ENCODE peak calls at places on chromosomes 5 and 9, in four cellular contexts. Z is coronary artery, H is endothelial cell, M is Panc1. F is an unnamed sample.

GRCh38 chr5:164377746-164378145 is 872.3 kb downstream of the MAT2B start:
- DNase-seq in Z (no peak), H (no peak), M (no peak), F (no peak)

GRCh38 chr5:148651528-148651927 is 2.8 kb downstream of the HTR4 start:
- DNase-seq in Z (no peak), H (no peak), M (no peak), F (no peak)

GRCh38 chr5:87119588-87119987 is 148.1 kb upstream of the RASA1 start:
- DNase-seq in Z (no peak), H (no peak), M (no peak), F (no peak)

GRCh38 chr5:153883829-153884228 is 154.9 kb downstream of the FAM114A2 start:
- DNase-seq in Z (no peak), H (no peak), M (no peak), F (no peak)

GRCh38 chr9:13088734-13089427 is 190.6 kb downstream of the MPDZ start:
- DNase-seq in Z (no peak), H (peak; percentile 27), M (peak; percentile 17), F (peak; percentile 19)

GRCh38 chr9:131845286-131846011 is 105.6 kb upstream of the RAPGEF1 start:
- DNase-seq in Z (no peak), H (no peak), M (no peak), F (no peak)

GRCh38 chr9:136306691-136307208 is 2.9 kb upstream of the CCDC187 start:
- DNase-seq in Z (no peak), H (no peak), M (no peak), F (no peak)

GRCh38 chr5:41863871-41864486 is 6.2 kb downstream of the OXCT1 start:
- DNase-seq in Z (no peak), H (no peak), M (no peak), F (no peak)

GRCh38 chr5:154179846-154180710 is 10.5 kb upstream of the GALNT10 start:
- DNase-seq in Z (no peak), H (peak; percentile 22), M (no peak), F (peak; percentile 24)

GRCh38 chr5:136212252-136212721 is 19.3 kb upstream of the SMIM32 start:
- DNase-seq in Z (no peak), H (peak; percentile 63), M (peak; percentile 57), F (peak; percentile 53)

GRCh38 chr5:124528838-124529237 is 217.6 kb downstream of the ZNF608 start:
- DNase-seq in Z (no peak), H (no peak), M (no peak), F (no peak)

GRCh38 chr5:124527220-124527991 is 219.0 kb downstream of the ZNF608 start:
- DNase-seq in Z (no peak), H (no peak), M (no peak), F (no peak)

GRCh38 chr5:124519396-124519795 is 227.0 kb downstream of the ZNF608 start:
- DNase-seq in Z (no peak), H (no peak), M (no peak), F (no peak)

GRCh38 chr5:124521461-124522230 is 224.8 kb downstream of the ZNF608 start:
- DNase-seq in Z (no peak), H (no peak), M (no peak), F (no peak)

DNA sequence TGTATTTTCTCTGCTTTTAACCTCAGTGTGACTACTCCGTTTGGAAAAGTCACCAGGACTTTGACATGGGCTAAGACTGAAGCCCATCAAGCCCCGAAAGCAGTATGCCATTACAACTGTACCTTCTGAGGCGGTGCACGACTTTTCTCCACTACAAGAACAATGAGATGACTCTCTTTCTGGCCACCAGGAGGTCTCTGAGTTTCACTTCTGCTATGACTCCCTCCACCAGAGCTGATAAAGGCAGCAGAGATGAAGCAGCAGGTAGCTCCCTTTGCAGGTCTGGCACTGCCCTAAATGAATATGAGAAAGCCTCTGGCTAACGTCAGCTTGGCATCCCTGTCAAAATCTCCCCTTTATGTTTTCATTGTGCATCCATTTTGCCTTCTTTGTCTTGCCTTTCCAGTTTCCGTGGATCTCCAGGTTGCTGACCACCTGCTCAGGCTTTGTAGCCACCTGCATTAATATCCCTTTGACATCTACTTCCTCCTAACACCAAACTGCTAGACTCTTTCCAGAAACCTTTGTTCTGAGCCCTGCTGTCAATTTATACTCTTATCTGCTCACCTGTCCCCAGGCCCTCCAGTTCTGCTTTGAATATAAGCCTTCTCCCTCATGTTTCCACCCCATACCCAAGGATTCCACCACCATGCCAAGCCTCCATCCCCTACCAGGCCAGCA is 221.7 kb downstream of the ZNF608 start:
- DNase-seq in Z (no peak), H (no peak), M (no peak), F (no peak)
- TF ChIP-seq CTCF in Z (no peak), H (no peak), M (no peak), F (no peak)

DNA sequence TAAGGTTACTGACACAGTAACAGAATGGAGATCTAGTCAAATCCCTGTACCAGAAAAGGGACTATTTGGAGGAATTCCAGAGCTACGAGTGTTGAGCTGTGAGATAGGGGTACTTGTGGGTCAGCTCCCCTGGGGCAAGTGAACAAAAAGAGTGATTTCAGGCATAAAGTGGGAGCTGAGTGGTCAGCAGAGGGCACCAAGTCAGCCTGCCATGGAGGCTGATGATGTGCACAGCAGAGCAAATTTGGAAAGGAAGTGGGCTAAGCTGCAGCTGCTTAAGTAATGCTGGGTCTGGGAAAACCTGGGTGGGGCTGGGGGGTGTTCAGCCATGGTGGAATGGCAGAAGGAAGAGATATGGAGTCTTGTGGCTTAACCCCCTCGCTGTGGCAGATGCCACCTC is 327.9 kb downstream of the NTRK2 start:
- DNase-seq in Z (no peak), H (no peak), M (no peak), F (no peak)
- TF ChIP-seq CTCF in Z (no peak), H (no peak), M (no peak), F (no peak)

GRCh38 chr5:989961-990530 is 18.6 kb upstream of the NKD2 start:
- DNase-seq in Z (peak; percentile 75), H (peak; percentile 73), M (no peak), F (peak; percentile 45)
- TF ChIP-seq CTCF in Z (no peak), H (no peak), M (peak; percentile 75), F (no peak)

GRCh38 chr5:157651623-157652376 is 438 bp downstream of the SOX30 start:
- DNase-seq in Z (no peak), H (peak; percentile 66), M (no peak), F (no peak)
- TF ChIP-seq CTCF in Z (no peak), H (peak; percentile 20), M (no peak), F (no peak)

DNA sequence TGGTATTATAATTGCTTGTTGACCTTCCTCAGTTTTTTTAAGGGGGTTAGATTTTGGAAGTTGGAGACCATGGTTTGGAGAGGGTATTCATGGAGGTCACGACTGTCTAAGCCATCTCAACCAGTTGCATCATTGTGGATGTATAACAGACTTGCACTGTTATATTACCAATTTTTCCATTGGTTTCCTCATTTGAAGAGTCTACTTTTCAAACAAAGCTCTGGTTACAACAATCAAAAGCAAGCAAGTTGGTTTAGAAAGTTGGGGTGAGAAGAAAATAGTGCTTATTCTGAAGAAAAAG is 103.3 kb downstream of the RPS23 start:
- DNase-seq in Z (no peak), H (no peak), M (no peak), F (no peak)
- TF ChIP-seq CTCF in Z (no peak), H (peak; percentile 17), M (peak; percentile 54), F (peak; percentile 0)

GRCh38 chr5:134526483-134527155 is 1.1 kb downstream of the JADE2 start:
- DNase-seq in Z (peak; percentile 87), H (peak; percentile 75), M (no peak), F (peak; percentile 57)

GRCh38 chr5:134523543-134524136 is 1.8 kb upstream of the JADE2 start:
- DNase-seq in Z (no peak), H (no peak), M (no peak), F (no peak)

GRCh38 chr5:134524219-134524825 is 1.1 kb upstream of the JADE2 start:
- DNase-seq in Z (peak; percentile 93), H (peak; percentile 46), M (no peak), F (peak; percentile 28)

GRCh38 chr5:134525687-134526482 is 415 bp downstream of the JADE2 start:
- DNase-seq in Z (no peak), H (peak; percentile 56), M (no peak), F (peak; percentile 61)

DNA sequence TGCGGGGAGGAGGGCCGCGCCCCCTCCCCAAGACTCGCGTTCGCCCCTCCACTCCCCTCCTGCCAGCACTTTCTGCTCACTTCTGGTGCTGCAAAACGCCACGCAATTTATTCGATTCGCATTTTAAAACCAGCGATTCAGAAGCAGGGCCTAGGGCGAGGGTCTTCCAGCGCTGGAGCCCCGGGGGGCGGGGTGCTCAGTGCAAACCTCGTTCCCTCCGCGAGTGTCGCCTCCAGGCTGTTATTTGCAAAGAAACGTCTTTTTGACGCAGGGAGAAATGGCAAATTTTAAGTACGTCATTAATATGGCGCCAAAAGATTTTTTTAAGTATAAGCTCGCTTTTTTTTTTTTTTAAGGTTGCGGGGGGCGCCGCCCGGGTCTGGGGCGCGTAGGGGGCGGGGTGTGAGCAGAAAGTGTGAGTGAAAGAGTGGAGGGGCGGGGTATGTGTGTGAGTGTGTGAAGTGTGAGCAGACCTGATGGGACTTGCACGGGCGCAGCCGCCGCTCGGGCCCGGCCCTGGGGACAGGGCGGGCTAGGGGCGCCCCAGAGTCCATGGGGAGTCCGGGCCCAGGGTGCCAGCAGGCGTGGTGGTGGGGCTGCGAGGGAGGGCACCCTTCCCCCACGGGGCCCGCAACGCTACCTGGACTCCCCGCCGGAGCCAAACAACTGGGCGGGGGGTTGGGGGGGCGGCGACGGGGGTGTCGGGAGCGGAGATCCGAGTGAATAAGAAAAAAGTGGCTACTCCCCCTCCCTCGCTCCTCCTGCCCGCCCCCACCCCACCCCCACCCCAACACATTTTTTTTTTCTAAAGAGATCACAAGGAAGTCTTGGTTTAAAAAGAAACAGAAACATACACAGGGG is at the start of gene JADE2:
- DNase-seq in Z (peak; percentile 90), H (no peak), M (no peak), F (peak; percentile 28)
- TF ChIP-seq CTCF in Z (no peak), H (no peak), M (no peak), F (no peak)